ENCODE peak calls at places on chromosomes 11 and 22, in six cellular contexts. One of them, this sample, is unnamed.

GRCh38 chr22:46042786-46043185 is 65.8 kb upstream of the WNT7B start:
- DNase-seq in SK-N-SH: no peak
- DNase-seq in HepG2: no peak
- DNase-seq in K562: no peak
- DNase-seq in H1: no peak
- DNase-seq in GM12878: no peak
- DNase-seq in this sample: no peak

GRCh38 chr11:69834251-69834650 is 15.0 kb upstream of the FGF3 start:
- DNase-seq in SK-N-SH: peak
- DNase-seq in HepG2: no peak
- DNase-seq in K562: no peak
- DNase-seq in H1: no peak
- DNase-seq in GM12878: no peak
- DNase-seq in this sample: no peak

GRCh38 chr22:45125198-45125597 is 38.5 kb upstream of the NUP50 start:
- DNase-seq in SK-N-SH: no peak
- DNase-seq in HepG2: no peak
- DNase-seq in K562: no peak
- DNase-seq in H1: no peak
- DNase-seq in GM12878: no peak
- DNase-seq in this sample: no peak

GRCh38 chr11:46701078-46701654 is 335 bp downstream of the ZNF408 start:
- DNase-seq in SK-N-SH: no peak
- DNase-seq in HepG2: no peak
- DNase-seq in K562: peak
- DNase-seq in H1: no peak
- DNase-seq in GM12878: no peak
- DNase-seq in this sample: no peak

GRCh38 chr11:130631119-130631518 is 182.7 kb downstream of the ADAMTS15 start:
- DNase-seq in SK-N-SH: no peak
- DNase-seq in HepG2: no peak
- DNase-seq in K562: no peak
- DNase-seq in H1: no peak
- DNase-seq in GM12878: no peak
- DNase-seq in this sample: peak

GRCh38 chr11:18618341-18619025 is 15.7 kb downstream of the SPTY2D1 start:
- DNase-seq in SK-N-SH: no peak
- DNase-seq in HepG2: no peak
- DNase-seq in K562: no peak
- DNase-seq in H1: no peak
- DNase-seq in GM12878: no peak
- DNase-seq in this sample: no peak

GRCh38 chr11:112247198-112247597 is 13.5 kb downstream of the PLET1 start:
- DNase-seq in SK-N-SH: no peak
- DNase-seq in HepG2: no peak
- DNase-seq in K562: no peak
- DNase-seq in H1: no peak
- DNase-seq in GM12878: no peak
- DNase-seq in this sample: no peak

GRCh38 chr11:68049509-68050370 is 10.9 kb downstream of the TCIRG1 start:
- DNase-seq in SK-N-SH: peak
- DNase-seq in HepG2: no peak
- DNase-seq in K562: no peak
- DNase-seq in H1: no peak
- DNase-seq in GM12878: no peak
- DNase-seq in this sample: no peak

GRCh38 chr11:104275992-104276391 is 112.0 kb upstream of the PDGFD start:
- DNase-seq in SK-N-SH: no peak
- DNase-seq in HepG2: no peak
- DNase-seq in K562: no peak
- DNase-seq in H1: no peak
- DNase-seq in GM12878: no peak
- DNase-seq in this sample: no peak

GRCh38 chr11:31645747-31646146 is 136.2 kb downstream of the ELP4 start:
- DNase-seq in SK-N-SH: no peak
- DNase-seq in HepG2: peak
- DNase-seq in K562: peak
- DNase-seq in H1: no peak
- DNase-seq in GM12878: no peak
- DNase-seq in this sample: peak

GRCh38 chr22:22799561-22799960 is 88.1 kb upstream of the IGLL5 start:
- DNase-seq in SK-N-SH: no peak
- DNase-seq in HepG2: no peak
- DNase-seq in K562: peak
- DNase-seq in H1: peak
- DNase-seq in GM12878: no peak
- DNase-seq in this sample: no peak

GRCh38 chr11:17765381-17766359 is 31.1 kb downstream of the KCNC1 start:
- DNase-seq in SK-N-SH: peak
- DNase-seq in HepG2: no peak
- DNase-seq in K562: no peak
- DNase-seq in H1: no peak
- DNase-seq in GM12878: no peak
- DNase-seq in this sample: no peak

GRCh38 chr22:45265546-45265945 is 19.2 kb upstream of the UPK3A start:
- DNase-seq in SK-N-SH: no peak
- DNase-seq in HepG2: no peak
- DNase-seq in K562: no peak
- DNase-seq in H1: no peak
- DNase-seq in GM12878: no peak
- DNase-seq in this sample: no peak

GRCh38 chr11:12120031-12121008 is 9.9 kb downstream of the MICAL2 start:
- DNase-seq in SK-N-SH: no peak
- DNase-seq in HepG2: peak
- DNase-seq in K562: no peak
- DNase-seq in H1: no peak
- DNase-seq in GM12878: no peak
- DNase-seq in this sample: no peak

GRCh38 chr11:102010776-102011500 is 36.3 kb upstream of the CFAP300 start:
- DNase-seq in SK-N-SH: peak
- DNase-seq in HepG2: peak
- DNase-seq in K562: peak
- DNase-seq in H1: peak
- DNase-seq in GM12878: no peak
- DNase-seq in this sample: peak

GRCh38 chr22:20026204-20026908 is 5.4 kb downstream of the TANGO2 start:
- DNase-seq in SK-N-SH: no peak
- DNase-seq in HepG2: no peak
- DNase-seq in K562: no peak
- DNase-seq in H1: no peak
- DNase-seq in GM12878: no peak
- DNase-seq in this sample: no peak

GRCh38 chr11:114775849-114776621 is 97.7 kb downstream of the NXPE2 start:
- DNase-seq in SK-N-SH: peak
- DNase-seq in HepG2: no peak
- DNase-seq in K562: no peak
- DNase-seq in H1: no peak
- DNase-seq in GM12878: no peak
- DNase-seq in this sample: no peak
- TF ChIP-seq USF2 in SK-N-SH: no peak
- TF ChIP-seq USF2 in HepG2: no peak
- TF ChIP-seq USF2 in K562: no peak
- TF ChIP-seq USF2 in H1: no peak
- TF ChIP-seq USF2 in GM12878: no peak
- TF ChIP-seq USF2 in this sample: no peak

GRCh38 chr11:76159983-76160661 is 46.2 kb downstream of the WNT11 start:
- DNase-seq in SK-N-SH: peak
- DNase-seq in HepG2: no peak
- DNase-seq in K562: no peak
- DNase-seq in H1: no peak
- DNase-seq in GM12878: no peak
- DNase-seq in this sample: no peak
- TF ChIP-seq CHD2 in SK-N-SH: no peak
- TF ChIP-seq CHD2 in HepG2: no peak
- TF ChIP-seq CHD2 in K562: no peak
- TF ChIP-seq CHD2 in H1: no peak
- TF ChIP-seq CHD2 in GM12878: no peak
- TF ChIP-seq CHD2 in this sample: no peak

DNA sequence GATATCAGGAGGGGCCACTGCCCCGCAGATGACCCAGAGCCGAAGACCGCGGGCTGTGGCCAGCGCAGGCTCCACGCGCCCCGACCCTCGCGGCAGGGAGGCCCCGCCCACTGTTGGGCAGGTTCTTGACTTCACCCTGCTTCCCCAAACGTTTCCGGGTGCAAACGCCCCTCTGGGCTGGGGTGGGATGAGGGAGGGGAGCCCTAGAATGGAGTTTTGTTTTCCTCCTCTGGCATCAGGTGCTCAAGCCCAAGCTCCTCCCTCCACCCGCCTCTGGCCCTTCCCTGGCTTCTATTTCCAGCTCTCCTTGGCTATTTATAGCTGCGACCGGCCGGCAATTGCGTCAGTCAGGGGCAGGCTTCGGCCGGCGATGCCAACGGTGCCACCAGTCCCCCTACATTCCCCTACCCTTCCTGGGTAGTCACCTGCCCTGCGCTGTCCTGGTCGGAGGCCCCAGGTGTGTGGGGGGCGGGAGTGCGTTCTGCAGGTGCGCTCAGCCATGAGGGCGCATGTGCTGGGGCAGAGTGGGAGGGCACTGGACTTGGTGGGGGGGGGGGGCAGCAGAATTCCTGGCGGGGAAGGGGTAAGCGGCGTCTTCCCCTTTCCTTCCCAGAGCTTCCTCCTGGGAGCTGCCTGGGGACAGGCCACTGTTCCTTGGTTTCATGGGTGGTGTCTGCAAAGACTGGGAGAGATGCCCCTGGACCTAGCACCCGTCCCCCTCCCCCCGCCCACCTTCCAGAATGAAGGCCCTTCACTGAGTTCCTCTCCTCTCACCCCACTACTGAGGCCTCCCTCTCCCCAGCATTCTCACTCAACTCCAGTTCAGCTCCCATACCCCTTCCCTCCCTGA is 23.6 kb downstream of the DUSP8 start:
- DNase-seq in SK-N-SH: peak
- DNase-seq in HepG2: no peak
- DNase-seq in K562: no peak
- DNase-seq in H1: peak
- DNase-seq in GM12878: no peak
- DNase-seq in this sample: peak
- TF ChIP-seq USF2 in SK-N-SH: no peak
- TF ChIP-seq USF2 in HepG2: no peak
- TF ChIP-seq USF2 in K562: no peak
- TF ChIP-seq USF2 in H1: no peak
- TF ChIP-seq USF2 in GM12878: no peak
- TF ChIP-seq USF2 in this sample: no peak

GRCh38 chr11:116980136-116980793 is 118.0 kb downstream of the SIK3 start:
- DNase-seq in SK-N-SH: no peak
- DNase-seq in HepG2: no peak
- DNase-seq in K562: no peak
- DNase-seq in H1: no peak
- DNase-seq in GM12878: peak
- DNase-seq in this sample: no peak
- TF ChIP-seq CHD2 in SK-N-SH: no peak
- TF ChIP-seq CHD2 in HepG2: no peak
- TF ChIP-seq CHD2 in K562: no peak
- TF ChIP-seq CHD2 in H1: no peak
- TF ChIP-seq CHD2 in GM12878: no peak
- TF ChIP-seq CHD2 in this sample: no peak

GRCh38 chr11:76283190-76283589 is 76.9 kb upstream of the WNT11 start:
- DNase-seq in SK-N-SH: no peak
- DNase-seq in HepG2: no peak
- DNase-seq in K562: no peak
- DNase-seq in H1: no peak
- DNase-seq in GM12878: no peak
- DNase-seq in this sample: no peak
- TF ChIP-seq USF2 in SK-N-SH: no peak
- TF ChIP-seq USF2 in HepG2: no peak
- TF ChIP-seq USF2 in K562: no peak
- TF ChIP-seq USF2 in H1: no peak
- TF ChIP-seq USF2 in GM12878: no peak
- TF ChIP-seq USF2 in this sample: no peak

GRCh38 chr11:29263971-29264682 is 752.7 kb downstream of the KCNA4 start:
- DNase-seq in SK-N-SH: no peak
- DNase-seq in HepG2: no peak
- DNase-seq in K562: no peak
- DNase-seq in H1: no peak
- DNase-seq in GM12878: no peak
- DNase-seq in this sample: no peak
- TF ChIP-seq CHD2 in SK-N-SH: no peak
- TF ChIP-seq CHD2 in HepG2: no peak
- TF ChIP-seq CHD2 in K562: no peak
- TF ChIP-seq CHD2 in H1: no peak
- TF ChIP-seq CHD2 in GM12878: no peak
- TF ChIP-seq CHD2 in this sample: no peak

This sample was measured in A549.